ENCODE peak calls at places on chromosomes 4 and X, in seven cellular contexts. Q is cardiac muscle cell, L is IMR-90, H is cardiac fibroblast, Y is GM12865, W is kidney, O is astrocyte of the spinal cord. G is an unnamed sample.
A peak's percentile ranks its signal among the peaks of the same experiment; 100 is the strongest.

GRCh38 chr4:86688026-86688425 is 93.9 kb downstream of the PTPN13 start:
- DNase-seq in Q (no peak), W (no peak), H (no peak), O (no peak), L (no peak), Y (no peak), G (no peak)

GRCh38 chr4:4575284-4576211 is 33.7 kb upstream of the STX18 start:
- DNase-seq in Y (peak; percentile 71), Q (peak; percentile 88), H (peak; percentile 53), O (peak; percentile 61), W (peak; percentile 87), L (peak; percentile 18), G (no peak)

GRCh38 chrX:3046253-3046909 is 5.1 kb downstream of the ARSF start:
- DNase-seq in W (no peak), H (no peak), O (no peak), L (no peak), Q (no peak), Y (peak; percentile 9), G (no peak)

GRCh38 chr4:6963139-6963611 is 53.5 kb downstream of the TBC1D14 start:
- DNase-seq in Q (no peak), O (no peak), W (no peak), H (no peak), L (peak; percentile 52), Y (no peak), G (no peak)

GRCh38 chrX:101595739-101596419 is 21.9 kb downstream of the ARMCX6 start:
- DNase-seq in Y (peak; percentile 80), Q (peak; percentile 65), W (no peak), H (peak; percentile 83), L (peak; percentile 75), O (peak; percentile 74), G (peak; percentile 12)

GRCh38 chrX:74925210-74926088 is at the start of gene NEXMIF:
- DNase-seq in W (peak; percentile 71), H (peak; percentile 13), Q (peak; percentile 70), Y (peak; percentile 79), L (no peak), O (no peak), G (no peak)

GRCh38 chr4:47617607-47618006 is 132.5 kb downstream of the ATP10D start:
- DNase-seq in W (no peak), O (no peak), H (no peak), Y (peak; percentile 8), L (no peak), Q (no peak), G (no peak)

GRCh38 chr4:141933978-141934377 is 297.6 kb downstream of the IL15 start:
- DNase-seq in L (peak; percentile 10), Q (no peak), O (no peak), Y (peak; percentile 2), H (no peak), W (no peak), G (no peak)

GRCh38 chr4:60847614-60848013 is 352.5 kb upstream of the ADGRL3 start:
- DNase-seq in Q (peak; percentile 7), H (no peak), O (no peak), L (no peak), Y (no peak), W (no peak), G (no peak)

GRCh38 chr4:4771160-4771559 is 88.3 kb upstream of the MSX1 start:
- DNase-seq in L (no peak), Y (no peak), O (no peak), Q (no peak), H (no peak), W (no peak), G (no peak)

GRCh38 chr4:15104825-15105224 is 102.5 kb downstream of the CPEB2 start:
- DNase-seq in Q (no peak), H (no peak), O (no peak), Y (no peak), W (no peak), L (peak; percentile 67), G (no peak)

GRCh38 chrX:134520860-134521390 is 61.0 kb downstream of the HPRT1 start:
- DNase-seq in L (peak; percentile 76), H (peak; percentile 81), W (no peak), Y (peak; percentile 62), O (peak; percentile 73), Q (peak; percentile 79), G (no peak)

GRCh38 chr4:48668254-48669017 is 111.6 kb downstream of the FRYL start:
- DNase-seq in L (no peak), Q (peak; percentile 26), W (no peak), O (no peak), Y (peak; percentile 24), H (no peak), G (no peak)

GRCh38 chrX:136390921-136391320 is 90.2 kb downstream of the ADGRG4 start:
- DNase-seq in Y (no peak), L (no peak), H (no peak), W (no peak), Q (no peak), O (no peak), G (no peak)

GRCh38 chr4:107988763-107989035 is 990 bp upstream of the HADH start:
- DNase-seq in Q (no peak), O (no peak), Y (no peak), W (no peak), L (no peak), H (no peak), G (no peak)
- H3K4me3 ChIP-seq in Q (no peak overlapping the region), O (no peak overlapping the region), Y (peak overlapping the region; percentile 91), W (no peak overlapping the region), L (no peak overlapping the region), H (no peak overlapping the region), G (no peak overlapping the region)

GRCh38 chrX:66766318-66766717 is 127.4 kb upstream of the EDA2R start:
- DNase-seq in W (peak; percentile 28), H (no peak), O (no peak), L (no peak), Y (no peak), Q (peak; percentile 4), G (no peak)
- H3K4me3 ChIP-seq in W (no peak overlapping the region), H (no peak overlapping the region), O (no peak overlapping the region), L (no peak overlapping the region), Y (no peak overlapping the region), Q (no peak overlapping the region), G (no peak overlapping the region)

DNA sequence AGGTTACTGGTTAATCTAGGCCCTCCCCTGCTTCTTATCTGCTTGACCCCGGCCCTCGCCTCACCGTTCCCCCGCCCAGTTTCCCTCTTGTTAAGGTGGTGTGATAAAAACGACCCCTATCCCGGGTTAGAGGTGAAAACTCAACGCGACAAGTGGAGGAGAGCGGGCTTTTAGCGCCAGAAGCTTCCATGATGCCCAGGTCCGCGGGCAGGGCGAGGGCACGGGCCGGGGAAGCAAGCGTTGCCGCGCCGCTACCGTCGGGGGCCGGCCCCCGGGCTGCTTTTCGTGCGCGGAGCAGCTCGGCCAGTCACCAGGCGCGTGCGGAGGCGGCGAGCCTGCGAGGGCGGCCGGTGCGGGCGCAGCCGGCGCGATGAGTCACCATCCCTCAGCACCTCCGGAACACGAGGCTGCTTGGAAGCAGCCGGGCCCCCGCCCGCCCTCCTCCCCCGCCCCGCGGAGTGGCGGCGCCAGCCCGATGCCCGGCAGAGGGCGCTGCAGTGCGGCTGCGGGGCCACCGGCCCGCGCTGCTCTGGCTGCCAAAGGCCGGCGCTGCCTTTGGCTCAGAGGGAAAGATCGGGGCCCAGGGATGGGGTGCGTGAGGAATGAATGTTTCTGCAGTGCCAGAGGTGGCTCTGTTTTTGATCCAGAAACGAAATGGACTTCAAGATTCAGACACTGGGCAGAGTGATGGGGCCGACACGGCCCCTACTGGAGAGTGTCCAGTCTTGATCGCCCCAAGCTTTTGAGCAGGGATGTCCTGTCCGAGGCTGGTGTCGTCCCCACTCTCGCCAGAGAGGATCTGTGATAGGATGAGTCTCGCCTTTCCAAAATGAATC is 107.8 kb downstream of the NHSL2 start:
- DNase-seq in W (peak; percentile 96), L (peak; percentile 90), H (peak; percentile 92), O (peak; percentile 88), Q (peak; percentile 82), Y (peak; percentile 56), G (no peak)
- H3K4me3 ChIP-seq in W (no peak overlapping the region), L (no peak overlapping the region), H (no peak overlapping the region), O (no peak overlapping the region), Q (no peak overlapping the region), Y (no peak overlapping the region), G (peak overlapping the region; percentile 36)

DNA sequence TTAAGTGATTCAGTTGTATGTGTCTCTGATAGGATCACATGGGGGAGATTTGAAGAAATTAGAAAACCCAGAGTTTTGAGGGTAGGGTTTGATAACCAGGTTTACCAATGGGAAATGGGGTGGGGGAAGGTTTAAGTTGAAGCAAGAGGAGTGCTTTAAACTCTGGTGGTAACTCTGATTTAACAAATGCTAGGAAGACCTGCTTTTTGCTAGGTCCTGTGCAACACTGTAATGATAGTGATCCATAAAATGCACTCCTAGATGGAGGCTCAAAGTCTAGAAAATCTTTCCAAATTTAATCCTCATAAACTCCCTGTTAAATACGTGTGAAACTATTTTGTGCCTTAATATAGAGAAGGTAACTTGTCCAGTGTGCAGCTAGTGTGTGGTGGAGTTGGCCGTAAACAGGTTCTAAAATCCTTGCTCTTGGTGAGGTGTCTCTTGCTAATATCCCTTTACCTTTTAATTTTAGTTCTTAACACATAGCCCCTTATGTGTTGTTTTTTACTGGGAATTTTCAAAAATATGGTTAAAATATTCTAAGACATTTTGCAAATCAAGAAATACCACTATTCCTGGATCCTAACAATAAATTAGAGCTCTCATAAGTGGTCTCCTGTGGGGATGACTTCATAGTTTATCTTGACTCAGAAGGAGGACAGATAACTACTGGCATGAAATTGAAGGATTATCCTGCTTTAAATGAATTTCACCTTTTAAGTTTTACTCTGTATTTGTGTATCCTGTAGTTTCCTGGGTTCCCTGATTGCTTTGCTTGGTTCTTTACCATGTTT is 4.1 kb downstream of the RPL34 start:
- DNase-seq in Y (no peak), L (no peak), Q (no peak), O (no peak), H (no peak), W (no peak), G (no peak)
- H3K4me3 ChIP-seq in Y (no peak overlapping the region), L (no peak overlapping the region), Q (no peak overlapping the region), O (no peak overlapping the region), H (no peak overlapping the region), W (no peak overlapping the region), G (no peak overlapping the region)

DNA sequence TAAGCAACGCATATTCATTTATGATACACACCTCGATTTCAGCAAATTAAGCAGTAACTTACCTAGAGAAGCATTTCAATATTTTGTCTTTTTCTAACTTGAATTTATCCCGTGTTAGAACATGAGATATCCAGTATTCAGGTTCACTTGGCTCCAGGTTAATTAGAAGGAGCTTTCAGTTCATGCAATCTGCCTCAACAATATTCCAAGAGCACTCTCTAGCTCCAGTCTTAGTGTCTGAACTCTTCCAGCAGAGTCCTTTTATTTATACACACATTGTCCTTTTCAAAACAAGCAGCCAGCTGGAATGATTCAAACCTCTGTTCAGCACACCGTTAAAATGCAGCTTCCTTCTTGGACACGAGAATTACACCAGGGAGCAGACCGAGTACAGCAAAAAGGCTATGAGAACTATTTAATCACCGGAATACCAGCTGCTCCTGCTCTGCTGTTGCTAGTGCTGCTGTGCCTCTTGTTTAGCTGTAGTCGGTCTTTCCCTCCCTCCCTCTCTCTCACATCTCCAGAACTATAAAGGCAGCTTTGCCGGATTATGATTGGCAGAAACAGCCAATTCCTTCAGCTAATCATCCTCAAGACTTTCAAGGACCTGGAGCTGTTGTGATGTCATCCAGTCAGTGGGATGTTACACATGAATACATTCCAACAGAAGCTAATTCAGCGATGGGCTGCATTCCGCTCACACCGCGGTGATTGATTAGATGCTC is at the start of gene NDST4:
- DNase-seq in H (peak; percentile 30), Q (peak; percentile 32), Y (no peak), L (no peak), W (no peak), O (peak; percentile 76), G (peak; percentile 16)
- H3K4me3 ChIP-seq in H (no peak within 1 kb of the TSS), Q (no peak within 1 kb of the TSS), Y (no peak within 1 kb of the TSS), L (no peak within 1 kb of the TSS), W (no peak within 1 kb of the TSS), O (peak within 1 kb of the TSS; percentile 37), G (peak within 1 kb of the TSS; percentile 19)

GRCh38 chr4:26993541-26993940 is 132.9 kb downstream of the STIM2 start:
- DNase-seq in W (no peak), H (no peak), Y (no peak), L (peak; percentile 57), O (no peak), Q (no peak), G (no peak)
- H3K4me3 ChIP-seq in W (no peak overlapping the region), H (no peak overlapping the region), Y (no peak overlapping the region), L (no peak overlapping the region), O (no peak overlapping the region), Q (no peak overlapping the region), G (no peak overlapping the region)

GRCh38 chr4:87943660-87944149 is 31.8 kb upstream of the SPP1 start:
- DNase-seq in W (no peak), L (no peak), Q (no peak), O (no peak), H (no peak), Y (no peak), G (no peak)
- H3K4me3 ChIP-seq in W (no peak overlapping the region), L (no peak overlapping the region), Q (no peak overlapping the region), O (no peak overlapping the region), H (no peak overlapping the region), Y (no peak overlapping the region), G (no peak overlapping the region)